ENCODE peak calls at places on chromosomes 4 and X, in five cellular contexts. X is MM.1S, M is neural crest cell, J is foreskin fibroblast, F is A673. V is an unnamed sample.

GRCh38 chrX:65750674-65751469 is 83.4 kb downstream of the MSN start:
- DNase-seq in J (no peak), F (no peak), M (no peak), X (peak), V (peak)

GRCh38 chr4:110309686-110310085 is 111.3 kb upstream of the ELOVL6 start:
- DNase-seq in J (peak), F (peak), X (no peak), M (no peak), V (no peak)

GRCh38 chr4:37562592-37562991 is 123.6 kb downstream of the RELL1 start:
- DNase-seq in X (no peak), M (no peak), J (no peak), F (no peak), V (no peak)

GRCh38 chr4:40199179-40199670 is 2.4 kb downstream of the RHOH start:
- DNase-seq in F (no peak), M (no peak), X (peak), J (no peak), V (no peak)

GRCh38 chr4:173525118-173526033 is 4.7 kb downstream of the HAND2 start:
- DNase-seq in X (no peak), F (no peak), J (no peak), M (no peak), V (no peak)

GRCh38 chr4:177574446-177574845 is 132.2 kb upstream of the AGA start:
- DNase-seq in F (no peak), M (no peak), X (no peak), J (no peak), V (no peak)

GRCh38 chrX:17635231-17635630 is 102.1 kb upstream of the SCML1 start:
- DNase-seq in F (peak), M (peak), J (no peak), X (no peak), V (no peak)

GRCh38 chr4:108351806-108352205 is 183.1 kb upstream of the LEF1 start:
- DNase-seq in F (no peak), X (no peak), M (no peak), J (no peak), V (no peak)

GRCh38 chr4:100738388-100739165 is 220.8 kb upstream of the EMCN start:
- DNase-seq in F (peak), J (peak), M (no peak), X (no peak), V (no peak)

GRCh38 chrX:46325312-46325877 is 219.8 kb downstream of the ZNF674 start:
- DNase-seq in J (peak), M (no peak), F (peak), X (no peak), V (no peak)

GRCh38 chr4:54941994-54942552 is 183.3 kb downstream of the KDR start:
- DNase-seq in F (no peak), X (no peak), M (no peak), J (no peak), V (no peak)

GRCh38 chrX:134932528-134933217 is 58.1 kb upstream of the SMIM10 start:
- DNase-seq in X (no peak), M (no peak), F (no peak), J (peak), V (no peak)

GRCh38 chr4:25367004-25367621 is 9.9 kb upstream of the ANAPC4 start:
- DNase-seq in X (peak), J (peak), F (peak), M (no peak), V (no peak)

GRCh38 chrX:149837639-149838038 is 43.3 kb upstream of the MAGEA8 start:
- DNase-seq in X (no peak), M (no peak), J (no peak), F (no peak), V (no peak)

GRCh38 chrX:21666679-21667078 is 8.5 kb upstream of the KLHL34 start:
- DNase-seq in F (no peak), J (no peak), X (no peak), M (no peak), V (no peak)

GRCh38 chr4:147772459-147772969 is 40.6 kb downstream of the ARHGAP10 start:
- DNase-seq in M (no peak), X (no peak), F (peak), J (peak), V (no peak)

GRCh38 chr4:2745516-2745915 is 10.6 kb downstream of the TNIP2 start:
- DNase-seq in X (no peak), F (no peak), J (no peak), M (no peak), V (no peak)

GRCh38 chr4:164997941-164998340 is 20.5 kb upstream of the TRIM61 start:
- DNase-seq in J (no peak), X (no peak), M (no peak), F (peak), V (no peak)

GRCh38 chrX:103431316-103431715 is 55.0 kb downstream of the BEX3 start:
- DNase-seq in X (no peak), J (peak), F (no peak), M (no peak), V (no peak)

GRCh38 chr4:79563218-79563617 is 155.2 kb upstream of the GK2 start:
- DNase-seq in J (no peak), F (no peak), M (no peak), X (no peak), V (no peak)

GRCh38 chr4:103443324-103443723 is 245.2 kb upstream of the CENPE start:
- DNase-seq in J (no peak), M (no peak), F (no peak), X (no peak), V (no peak)

GRCh38 chr4:76732246-76732645 is 165.7 kb downstream of the SOWAHB start:
- DNase-seq in X (no peak), J (no peak), M (no peak), F (no peak), V (no peak)

GRCh38 chrX:129557844-129558243 is 17.8 kb downstream of the OCRL start:
- DNase-seq in J (no peak), F (no peak), M (no peak), X (no peak), V (no peak)

GRCh38 chr4:113499696-113500095 is 261.8 kb downstream of the CAMK2D start:
- DNase-seq in F (no peak), J (peak), M (no peak), X (no peak), V (no peak)

GRCh38 chr4:118942465-118942864 is 53.8 kb downstream of the SYNPO2 start:
- DNase-seq in F (peak), X (no peak), M (no peak), J (peak), V (no peak)

GRCh38 chr4:22553560-22553959 is 37.7 kb upstream of the ADGRA3 start:
- DNase-seq in J (no peak), M (no peak), F (no peak), X (no peak), V (no peak)

GRCh38 chr4:171024720-171025303 is 788.4 kb upstream of the GALNTL6 start:
- DNase-seq in F (no peak), M (no peak), J (no peak), X (no peak), V (no peak)

GRCh38 chr4:74117024-74117534 is 18.1 kb upstream of the CXCL2 start:
- DNase-seq in J (peak), F (no peak), M (no peak), X (no peak), V (no peak)

GRCh38 chr4:6054162-6054922 is 36.1 kb upstream of the C4orf50 start:
- DNase-seq in X (no peak), M (no peak), J (no peak), F (no peak), V (no peak)

GRCh38 chr4:152166567-152166966 is 369.3 kb downstream of the FBXW7 start:
- DNase-seq in M (peak), F (peak), J (no peak), X (no peak), V (no peak)

GRCh38 chrX:54825716-54826428 is 18.3 kb downstream of the MAGED2 start:
- DNase-seq in M (no peak), J (no peak), X (peak), F (no peak), V (no peak)

GRCh38 chr4:111879539-111879938 is 265.7 kb upstream of the FAM241A start:
- DNase-seq in X (no peak), J (no peak), M (no peak), F (no peak), V (no peak)

GRCh38 chr4:68948985-68949384 is 2.6 kb downstream of the UGT2A3 start:
- DNase-seq in F (no peak), M (no peak), J (no peak), X (no peak), V (no peak)

GRCh38 chr4:10034136-10034535 is 12.8 kb upstream of the SLC2A9 start:
- DNase-seq in X (no peak), F (no peak), J (no peak), M (no peak), V (no peak)

GRCh38 chr4:10063544-10064300 is 42.4 kb upstream of the SLC2A9 start:
- DNase-seq in M (no peak), F (peak), X (no peak), J (peak), V (no peak)

GRCh38 chr4:130214268-130214667 is 1118.3 kb downstream of the C4orf33 start:
- DNase-seq in F (no peak), M (no peak), X (peak), J (no peak), V (no peak)

GRCh38 chr4:41791557-41791956 is 43.0 kb upstream of the PHOX2B start:
- DNase-seq in F (no peak), J (no peak), M (no peak), X (no peak), V (no peak)
- TF ChIP-seq CTCF in F (peak), J (no peak), M (no peak), X (no peak), V (no peak)

DNA sequence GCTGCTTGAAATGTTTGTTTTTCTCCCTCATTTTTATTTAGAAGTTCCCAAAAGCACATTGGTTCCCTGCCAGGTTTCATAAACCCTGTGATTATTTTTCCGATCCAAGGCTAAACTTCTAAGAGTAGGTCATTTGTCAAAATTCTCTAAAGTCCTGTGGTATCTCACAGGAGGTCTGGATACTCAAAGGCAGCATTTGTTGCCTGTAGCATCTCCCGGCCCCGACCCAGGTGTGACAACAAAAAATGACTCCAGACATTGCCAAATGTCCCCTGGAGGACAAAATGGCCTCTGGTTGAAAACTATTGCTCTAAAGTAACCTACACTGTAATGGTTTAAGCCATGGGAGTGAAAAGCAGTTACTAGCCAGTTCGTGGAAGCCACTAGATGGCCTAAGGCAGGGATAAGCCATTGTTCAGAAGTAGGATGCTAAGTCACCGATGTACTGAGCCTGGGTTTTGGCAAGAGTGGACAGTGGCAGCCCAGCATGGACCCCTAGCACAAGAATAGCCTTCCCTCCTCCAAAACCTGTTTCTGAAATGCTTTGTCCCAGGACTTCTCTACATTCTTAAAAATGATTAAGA is 256.1 kb downstream of the THOC2 start:
- DNase-seq in F (no peak), J (no peak), X (no peak), M (no peak), V (no peak)
- TF ChIP-seq CTCF in F (no peak), J (no peak), X (no peak), M (no peak), V (no peak)

GRCh38 chrX:68945603-68946228 is 116.9 kb downstream of the EFNB1 start:
- DNase-seq in F (peak), X (no peak), M (peak), J (peak), V (no peak)
- TF ChIP-seq CTCF in F (peak), X (no peak), M (peak), J (peak), V (peak)

GRCh38 chr4:742742-743311 is 37.2 kb downstream of the PCGF3 start:
- DNase-seq in F (peak), X (peak), M (peak), J (peak), V (no peak)
- TF ChIP-seq CTCF in F (peak), X (peak), M (peak), J (peak), V (peak)

GRCh38 chr4:7160439-7160838 is 31.9 kb upstream of the SORCS2 start:
- DNase-seq in X (no peak), F (no peak), M (no peak), J (no peak), V (no peak)

GRCh38 chr4:7159923-7160322 is 32.4 kb upstream of the SORCS2 start:
- DNase-seq in M (no peak), X (no peak), F (no peak), J (no peak), V (no peak)

GRCh38 chr4:7158081-7158750 is 34.1 kb upstream of the SORCS2 start:
- DNase-seq in X (no peak), J (no peak), F (no peak), M (no peak), V (no peak)

GRCh38 chr4:7157666-7158065 is 34.7 kb upstream of the SORCS2 start:
- DNase-seq in F (no peak), J (no peak), X (no peak), M (no peak), V (no peak)

GRCh38 chr4:7158991-7159390 is 33.3 kb upstream of the SORCS2 start:
- DNase-seq in J (no peak), M (no peak), X (no peak), F (no peak), V (no peak)
- TF ChIP-seq CTCF in J (no peak), M (no peak), X (no peak), F (no peak), V (no peak)

GRCh38 chrX:63761639-63762038 is 23.4 kb downstream of the ARHGEF9 start:
- DNase-seq in F (no peak), M (no peak), J (no peak), X (peak), V (no peak)
- TF ChIP-seq CTCF in F (no peak), M (peak), J (no peak), X (peak), V (no peak)

DNA sequence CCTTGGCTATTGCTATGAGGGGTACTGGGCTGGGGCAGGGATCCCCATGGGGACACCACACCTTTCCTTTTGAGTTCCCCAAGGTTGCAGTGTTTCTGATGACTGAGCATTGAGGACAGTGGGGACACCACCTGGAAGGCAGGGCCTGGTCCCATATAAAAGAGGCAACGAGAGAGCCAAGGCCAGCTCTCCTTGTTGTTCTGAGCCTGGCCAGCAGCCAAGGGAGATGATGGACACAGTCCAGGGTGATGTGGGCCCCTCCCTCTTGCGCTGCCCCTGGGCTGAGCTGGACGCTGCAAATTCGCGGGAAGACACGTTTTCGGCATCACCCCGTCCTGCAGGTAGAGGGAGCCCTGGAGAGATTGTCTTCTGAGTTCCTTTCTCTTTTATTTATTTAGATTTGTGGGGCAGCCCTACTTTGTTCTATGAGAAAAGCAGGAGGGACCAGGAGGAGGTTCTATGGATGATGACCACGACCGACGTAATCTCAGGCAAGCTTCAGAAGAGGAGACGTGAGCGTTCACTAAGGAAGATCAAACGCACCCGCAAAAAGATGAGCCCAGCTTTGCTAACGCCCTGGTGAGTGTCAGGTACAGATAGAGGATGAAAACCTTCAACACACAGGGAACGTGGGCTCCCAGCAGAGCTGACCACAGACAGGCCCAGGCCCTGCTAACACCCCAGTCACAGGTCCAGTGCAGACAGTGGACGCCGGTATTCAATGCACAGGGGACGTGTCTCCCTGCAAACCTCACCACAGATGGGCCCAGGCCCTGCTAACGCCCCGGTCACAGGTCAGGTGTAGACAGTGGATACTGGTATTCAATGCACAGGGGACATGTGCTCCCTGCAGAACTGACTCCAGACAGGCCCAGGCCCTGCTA is 97.4 kb downstream of the SHOX start:
- DNase-seq in J (no peak), M (peak), X (no peak), F (no peak), V (no peak)
- TF ChIP-seq CTCF in J (peak), M (peak), X (peak), F (no peak), V (no peak)